ENCODE peak calls at places on chromosomes 4 and X, in seven cellular contexts. M, J, S, Q, Z, H and D are unnamed samples.

GRCh38 chrX:100615015-100615414 is 21.6 kb downstream of the TSPAN6 start:
- DNase-seq in Z (no peak), S (no peak), H (no peak), Q (no peak), J (peak), M (peak), D (peak)

GRCh38 chr4:43132010-43132582 is 239.6 kb downstream of the GRXCR1 start:
- DNase-seq in S (peak), J (peak), Z (no peak), H (no peak), M (no peak), Q (peak), D (peak)

GRCh38 chrX:63250253-63250868 is 100.8 kb downstream of the SPIN4 start:
- DNase-seq in J (peak), Q (no peak), Z (no peak), M (peak), S (peak), H (peak), D (no peak)

GRCh38 chr4:37685211-37685725 is 908 bp downstream of the RELL1 start:
- DNase-seq in Z (peak), J (no peak), H (peak), Q (no peak), S (no peak), M (no peak), D (no peak)

GRCh38 chr4:84319124-84319523 is 180.0 kb downstream of the NKX6-1 start:
- DNase-seq in S (no peak), M (peak), Q (no peak), J (no peak), H (no peak), Z (no peak), D (no peak)

GRCh38 chr4:106318511-106318910 is 2.2 kb downstream of the AIMP1 start:
- DNase-seq in Z (no peak), S (no peak), Q (no peak), H (no peak), M (no peak), J (no peak), D (no peak)

GRCh38 chrX:69186651-69187050 is 21.4 kb upstream of the PJA1 start:
- DNase-seq in M (no peak), Z (no peak), H (no peak), J (no peak), S (no peak), Q (no peak), D (no peak)

GRCh38 chrX:2388669-2389068 is 112.1 kb downstream of the DHRSX start:
- DNase-seq in Q (no peak), S (peak), Z (no peak), J (no peak), H (no peak), M (no peak), D (no peak)

GRCh38 chr4:169283114-169283509 is 12.4 kb upstream of the SH3RF1 start:
- DNase-seq in S (peak), J (peak), H (no peak), Q (no peak), Z (no peak), M (no peak), D (peak)

GRCh38 chrX:26347171-26347570 is 131.2 kb downstream of the MAGEB5 start:
- DNase-seq in Q (no peak), S (no peak), M (no peak), J (no peak), Z (no peak), H (no peak), D (no peak)

GRCh38 chr4:105474110-105474518 is 252 bp upstream of the PPA2 start:
- DNase-seq in J (peak), Q (no peak), Z (no peak), M (peak), S (no peak), H (peak), D (no peak)

GRCh38 chr4:10732235-10732975 is 47.8 kb upstream of the CLNK start:
- DNase-seq in Z (no peak), H (no peak), S (no peak), M (no peak), Q (no peak), J (no peak), D (no peak)

GRCh38 chr4:106032851-106033286 is 137.6 kb downstream of the NPNT start:
- DNase-seq in Q (no peak), S (no peak), M (no peak), J (no peak), H (no peak), Z (no peak), D (no peak)

GRCh38 chr4:48704091-48704802 is 75.8 kb downstream of the FRYL start:
- DNase-seq in Q (no peak), H (no peak), Z (no peak), M (no peak), J (no peak), S (no peak), D (no peak)

GRCh38 chr4:185591679-185592141 is 56.4 kb upstream of the PDLIM3 start:
- DNase-seq in J (no peak), H (no peak), Z (no peak), S (no peak), Q (no peak), M (no peak), D (no peak)

GRCh38 chrX:49273181-49273727 is 3.7 kb downstream of the PPP1R3F start:
- DNase-seq in S (no peak), Q (no peak), J (no peak), H (no peak), Z (no peak), M (no peak), D (no peak)

GRCh38 chr4:3262208-3263052 is 13.5 kb downstream of the MSANTD1 start:
- DNase-seq in Z (no peak), Q (no peak), S (no peak), M (no peak), J (no peak), H (no peak), D (no peak)

GRCh38 chr4:155818639-155819038 is 47.4 kb downstream of the ASIC5 start:
- DNase-seq in S (no peak), M (no peak), Z (no peak), Q (no peak), J (no peak), H (no peak), D (no peak)

GRCh38 chr4:146222313-146222712 is 8.0 kb downstream of the REELD1 start:
- DNase-seq in M (no peak), J (peak), S (no peak), Z (no peak), H (no peak), Q (no peak), D (peak)

GRCh38 chr4:39698424-39699009 is 581 bp downstream of the UBE2K start:
- DNase-seq in Z (peak), H (peak), S (no peak), M (peak), J (peak), Q (peak), D (no peak)

GRCh38 chr4:24330198-24330972 is 254.0 kb downstream of the DHX15 start:
- DNase-seq in M (peak), H (no peak), Z (no peak), S (no peak), J (no peak), Q (no peak), D (no peak)

GRCh38 chr4:16043820-16044554 is 39.8 kb downstream of the PROM1 start:
- DNase-seq in H (no peak), S (no peak), Z (no peak), Q (no peak), J (no peak), M (no peak), D (no peak)

GRCh38 chrX:117990438-117990837 is 126.2 kb downstream of the KLHL13 start:
- DNase-seq in J (peak), S (no peak), Z (no peak), Q (no peak), H (no peak), M (no peak), D (no peak)